ENCODE peak calls at places on chromosomes 11 and 22, in ten cellular contexts. One of them, this sample, is unnamed.

GRCh38 chr11:2118674-2119073 is 20.5 kb downstream of the IGF2 start:
- DNase-seq in posterior vena cava: no peak
- DNase-seq in nephron progenitor cell: no peak
- DNase-seq in NCI-H345: no peak
- DNase-seq in HEK293T: no peak
- DNase-seq in NCI-H446: no peak
- DNase-seq in NCI-H774: no peak
- DNase-seq in CD14-positive monocyte: no peak
- DNase-seq in left kidney: no peak
- DNase-seq in fibroblast of villous mesenchyme: no peak
- DNase-seq in this sample: no peak

GRCh38 chr11:93075782-93076181 is 106.3 kb downstream of the MTNR1B start:
- DNase-seq in posterior vena cava: no peak
- DNase-seq in nephron progenitor cell: no peak
- DNase-seq in NCI-H345: no peak
- DNase-seq in HEK293T: no peak
- DNase-seq in NCI-H446: no peak
- DNase-seq in NCI-H774: no peak
- DNase-seq in CD14-positive monocyte: no peak
- DNase-seq in left kidney: no peak
- DNase-seq in fibroblast of villous mesenchyme: no peak
- DNase-seq in this sample: no peak

GRCh38 chr11:108914981-108915380 is 250.1 kb downstream of the DDX10 start:
- DNase-seq in posterior vena cava: no peak
- DNase-seq in nephron progenitor cell: no peak
- DNase-seq in NCI-H345: no peak
- DNase-seq in HEK293T: no peak
- DNase-seq in NCI-H446: no peak
- DNase-seq in NCI-H774: no peak
- DNase-seq in CD14-positive monocyte: no peak
- DNase-seq in left kidney: no peak
- DNase-seq in fibroblast of villous mesenchyme: peak
- DNase-seq in this sample: peak

GRCh38 chr11:3015796-3016195 is 23.7 kb upstream of the NAP1L4 start:
- DNase-seq in posterior vena cava: no peak
- DNase-seq in nephron progenitor cell: no peak
- DNase-seq in NCI-H345: no peak
- DNase-seq in HEK293T: no peak
- DNase-seq in NCI-H446: no peak
- DNase-seq in NCI-H774: no peak
- DNase-seq in CD14-positive monocyte: no peak
- DNase-seq in left kidney: no peak
- DNase-seq in fibroblast of villous mesenchyme: no peak
- DNase-seq in this sample: no peak

GRCh38 chr11:103714246-103714645 is 322.2 kb upstream of the DDI1 start:
- DNase-seq in posterior vena cava: no peak
- DNase-seq in nephron progenitor cell: no peak
- DNase-seq in NCI-H345: no peak
- DNase-seq in HEK293T: no peak
- DNase-seq in NCI-H446: no peak
- DNase-seq in NCI-H774: no peak
- DNase-seq in CD14-positive monocyte: no peak
- DNase-seq in left kidney: no peak
- DNase-seq in fibroblast of villous mesenchyme: no peak
- DNase-seq in this sample: peak

GRCh38 chr11:130601141-130601540 is 152.7 kb downstream of the ADAMTS15 start:
- DNase-seq in posterior vena cava: peak
- DNase-seq in nephron progenitor cell: peak
- DNase-seq in NCI-H345: no peak
- DNase-seq in HEK293T: peak
- DNase-seq in NCI-H446: no peak
- DNase-seq in NCI-H774: no peak
- DNase-seq in CD14-positive monocyte: no peak
- DNase-seq in left kidney: peak
- DNase-seq in fibroblast of villous mesenchyme: peak
- DNase-seq in this sample: peak

GRCh38 chr11:33624082-33624481 is 76.5 kb downstream of the C11orf91 start:
- DNase-seq in posterior vena cava: no peak
- DNase-seq in nephron progenitor cell: no peak
- DNase-seq in NCI-H345: peak
- DNase-seq in HEK293T: no peak
- DNase-seq in NCI-H446: peak
- DNase-seq in NCI-H774: no peak
- DNase-seq in CD14-positive monocyte: no peak
- DNase-seq in left kidney: no peak
- DNase-seq in fibroblast of villous mesenchyme: no peak
- DNase-seq in this sample: no peak

GRCh38 chr11:67668191-67668551 is 6.3 kb downstream of the ALDH3B2 start:
- DNase-seq in posterior vena cava: peak
- DNase-seq in nephron progenitor cell: no peak
- DNase-seq in NCI-H345: no peak
- DNase-seq in HEK293T: no peak
- DNase-seq in NCI-H446: no peak
- DNase-seq in NCI-H774: no peak
- DNase-seq in CD14-positive monocyte: no peak
- DNase-seq in left kidney: no peak
- DNase-seq in fibroblast of villous mesenchyme: no peak
- DNase-seq in this sample: no peak

GRCh38 chr22:44109417-44109816 is 71.3 kb upstream of the PARVG start:
- DNase-seq in posterior vena cava: peak
- DNase-seq in nephron progenitor cell: no peak
- DNase-seq in NCI-H345: no peak
- DNase-seq in HEK293T: no peak
- DNase-seq in NCI-H446: no peak
- DNase-seq in NCI-H774: no peak
- DNase-seq in CD14-positive monocyte: no peak
- DNase-seq in left kidney: peak
- DNase-seq in fibroblast of villous mesenchyme: no peak
- DNase-seq in this sample: no peak

GRCh38 chr22:32237021-32237420 is 18.1 kb downstream of the SLC5A4 start:
- DNase-seq in posterior vena cava: no peak
- DNase-seq in nephron progenitor cell: no peak
- DNase-seq in NCI-H345: no peak
- DNase-seq in HEK293T: no peak
- DNase-seq in NCI-H446: no peak
- DNase-seq in NCI-H774: no peak
- DNase-seq in CD14-positive monocyte: no peak
- DNase-seq in left kidney: no peak
- DNase-seq in fibroblast of villous mesenchyme: no peak
- DNase-seq in this sample: no peak

GRCh38 chr11:97537407-97538150 is 1147.8 kb downstream of the JRKL start:
- DNase-seq in posterior vena cava: peak
- DNase-seq in nephron progenitor cell: peak
- DNase-seq in NCI-H345: no peak
- DNase-seq in HEK293T: no peak
- DNase-seq in NCI-H446: no peak
- DNase-seq in NCI-H774: no peak
- DNase-seq in CD14-positive monocyte: no peak
- DNase-seq in left kidney: no peak
- DNase-seq in fibroblast of villous mesenchyme: no peak
- DNase-seq in this sample: no peak

GRCh38 chr11:120649316-120649715 is 137.8 kb downstream of the GRIK4 start:
- DNase-seq in posterior vena cava: peak
- DNase-seq in nephron progenitor cell: no peak
- DNase-seq in NCI-H345: no peak
- DNase-seq in HEK293T: no peak
- DNase-seq in NCI-H446: no peak
- DNase-seq in NCI-H774: no peak
- DNase-seq in CD14-positive monocyte: no peak
- DNase-seq in left kidney: no peak
- DNase-seq in fibroblast of villous mesenchyme: no peak
- DNase-seq in this sample: no peak

GRCh38 chr11:34609850-34610249 is 11.0 kb upstream of the EHF start:
- DNase-seq in posterior vena cava: no peak
- DNase-seq in nephron progenitor cell: no peak
- DNase-seq in NCI-H345: no peak
- DNase-seq in HEK293T: no peak
- DNase-seq in NCI-H446: no peak
- DNase-seq in NCI-H774: no peak
- DNase-seq in CD14-positive monocyte: no peak
- DNase-seq in left kidney: no peak
- DNase-seq in fibroblast of villous mesenchyme: no peak
- DNase-seq in this sample: no peak

GRCh38 chr11:88332851-88333250 is 4.7 kb downstream of the CTSC start:
- DNase-seq in posterior vena cava: no peak
- DNase-seq in nephron progenitor cell: no peak
- DNase-seq in NCI-H345: no peak
- DNase-seq in HEK293T: no peak
- DNase-seq in NCI-H446: no peak
- DNase-seq in NCI-H774: no peak
- DNase-seq in CD14-positive monocyte: no peak
- DNase-seq in left kidney: no peak
- DNase-seq in fibroblast of villous mesenchyme: no peak
- DNase-seq in this sample: no peak

GRCh38 chr11:75028321-75029097 is 39.8 kb downstream of the NEU3 start:
- DNase-seq in posterior vena cava: no peak
- DNase-seq in nephron progenitor cell: no peak
- DNase-seq in NCI-H345: peak
- DNase-seq in HEK293T: no peak
- DNase-seq in NCI-H446: peak
- DNase-seq in NCI-H774: no peak
- DNase-seq in CD14-positive monocyte: no peak
- DNase-seq in left kidney: no peak
- DNase-seq in fibroblast of villous mesenchyme: peak
- DNase-seq in this sample: no peak

GRCh38 chr11:84194696-84195095 is 908.5 kb upstream of the CCDC90B start:
- DNase-seq in posterior vena cava: no peak
- DNase-seq in nephron progenitor cell: no peak
- DNase-seq in NCI-H345: no peak
- DNase-seq in HEK293T: no peak
- DNase-seq in NCI-H446: no peak
- DNase-seq in NCI-H774: no peak
- DNase-seq in CD14-positive monocyte: no peak
- DNase-seq in left kidney: no peak
- DNase-seq in fibroblast of villous mesenchyme: no peak
- DNase-seq in this sample: no peak

GRCh38 chr11:70367071-70367470 is 31.3 kb upstream of the CTTN start:
- DNase-seq in posterior vena cava: no peak
- DNase-seq in nephron progenitor cell: no peak
- DNase-seq in NCI-H345: no peak
- DNase-seq in HEK293T: no peak
- DNase-seq in NCI-H446: no peak
- DNase-seq in NCI-H774: no peak
- DNase-seq in CD14-positive monocyte: no peak
- DNase-seq in left kidney: peak
- DNase-seq in fibroblast of villous mesenchyme: peak
- DNase-seq in this sample: peak

GRCh38 chr22:27537481-27537891 is 264.1 kb downstream of the MN1 start:
- DNase-seq in posterior vena cava: no peak
- DNase-seq in nephron progenitor cell: peak
- DNase-seq in NCI-H345: no peak
- DNase-seq in HEK293T: no peak
- DNase-seq in NCI-H446: no peak
- DNase-seq in NCI-H774: no peak
- DNase-seq in CD14-positive monocyte: no peak
- DNase-seq in left kidney: peak
- DNase-seq in fibroblast of villous mesenchyme: peak
- DNase-seq in this sample: peak

GRCh38 chr11:65323813-65324212 is 9.1 kb downstream of the CDC42EP2 start:
- DNase-seq in posterior vena cava: no peak
- DNase-seq in nephron progenitor cell: no peak
- DNase-seq in NCI-H345: no peak
- DNase-seq in HEK293T: no peak
- DNase-seq in NCI-H446: no peak
- DNase-seq in NCI-H774: no peak
- DNase-seq in CD14-positive monocyte: no peak
- DNase-seq in left kidney: no peak
- DNase-seq in fibroblast of villous mesenchyme: no peak
- DNase-seq in this sample: no peak

GRCh38 chr11:68338041-68338800 is 25.8 kb downstream of the LRP5 start:
- DNase-seq in posterior vena cava: peak
- DNase-seq in nephron progenitor cell: no peak
- DNase-seq in NCI-H345: no peak
- DNase-seq in HEK293T: no peak
- DNase-seq in NCI-H446: peak
- DNase-seq in NCI-H774: no peak
- DNase-seq in CD14-positive monocyte: no peak
- DNase-seq in left kidney: no peak
- DNase-seq in fibroblast of villous mesenchyme: peak
- DNase-seq in this sample: no peak

GRCh38 chr11:116078101-116078561 is 573.9 kb upstream of the CADM1 start:
- DNase-seq in posterior vena cava: no peak
- DNase-seq in nephron progenitor cell: peak
- DNase-seq in NCI-H345: no peak
- DNase-seq in HEK293T: peak
- DNase-seq in NCI-H446: peak
- DNase-seq in NCI-H774: peak
- DNase-seq in CD14-positive monocyte: no peak
- DNase-seq in left kidney: peak
- DNase-seq in fibroblast of villous mesenchyme: no peak
- DNase-seq in this sample: no peak

GRCh38 chr11:12074529-12075195 is 35.7 kb upstream of the MICAL2 start:
- DNase-seq in posterior vena cava: no peak
- DNase-seq in nephron progenitor cell: no peak
- DNase-seq in NCI-H345: no peak
- DNase-seq in HEK293T: no peak
- DNase-seq in NCI-H446: no peak
- DNase-seq in NCI-H774: no peak
- DNase-seq in CD14-positive monocyte: no peak
- DNase-seq in left kidney: no peak
- DNase-seq in fibroblast of villous mesenchyme: peak
- DNase-seq in this sample: peak

GRCh38 chr22:38513063-38513462 is 7.0 kb upstream of the DDX17 start:
- DNase-seq in posterior vena cava: no peak
- DNase-seq in nephron progenitor cell: peak
- DNase-seq in NCI-H345: peak
- DNase-seq in HEK293T: peak
- DNase-seq in NCI-H446: no peak
- DNase-seq in NCI-H774: no peak
- DNase-seq in CD14-positive monocyte: no peak
- DNase-seq in left kidney: peak
- DNase-seq in fibroblast of villous mesenchyme: no peak
- DNase-seq in this sample: no peak

GRCh38 chr11:24585192-24585591 is 88.3 kb downstream of the LUZP2 start:
- DNase-seq in posterior vena cava: no peak
- DNase-seq in nephron progenitor cell: no peak
- DNase-seq in NCI-H345: no peak
- DNase-seq in HEK293T: no peak
- DNase-seq in NCI-H446: no peak
- DNase-seq in NCI-H774: no peak
- DNase-seq in CD14-positive monocyte: no peak
- DNase-seq in left kidney: no peak
- DNase-seq in fibroblast of villous mesenchyme: no peak
- DNase-seq in this sample: peak

GRCh38 chr22:29842172-29842571 is 4.1 kb upstream of the ASCC2 start:
- DNase-seq in posterior vena cava: no peak
- DNase-seq in nephron progenitor cell: no peak
- DNase-seq in NCI-H345: no peak
- DNase-seq in HEK293T: no peak
- DNase-seq in NCI-H446: no peak
- DNase-seq in NCI-H774: no peak
- DNase-seq in CD14-positive monocyte: no peak
- DNase-seq in left kidney: no peak
- DNase-seq in fibroblast of villous mesenchyme: no peak
- DNase-seq in this sample: no peak

GRCh38 chr11:117300301-117300700 is 9.2 kb downstream of the BACE1-AS start:
- DNase-seq in posterior vena cava: peak
- DNase-seq in nephron progenitor cell: peak
- DNase-seq in NCI-H345: no peak
- DNase-seq in HEK293T: no peak
- DNase-seq in NCI-H446: no peak
- DNase-seq in NCI-H774: no peak
- DNase-seq in CD14-positive monocyte: no peak
- DNase-seq in left kidney: peak
- DNase-seq in fibroblast of villous mesenchyme: peak
- DNase-seq in this sample: peak

GRCh38 chr22:19941365-19942070 is at the start of the genes COMT and TXNRD2:
- DNase-seq in posterior vena cava: peak
- DNase-seq in nephron progenitor cell: peak
- DNase-seq in NCI-H345: peak
- DNase-seq in HEK293T: peak
- DNase-seq in NCI-H446: peak
- DNase-seq in NCI-H774: peak
- DNase-seq in CD14-positive monocyte: peak
- DNase-seq in left kidney: peak
- DNase-seq in fibroblast of villous mesenchyme: peak
- DNase-seq in this sample: peak

GRCh38 chr11:92671081-92671480 is 298.4 kb upstream of the MTNR1B start:
- DNase-seq in posterior vena cava: no peak
- DNase-seq in nephron progenitor cell: no peak
- DNase-seq in NCI-H345: no peak
- DNase-seq in HEK293T: no peak
- DNase-seq in NCI-H446: no peak
- DNase-seq in NCI-H774: no peak
- DNase-seq in CD14-positive monocyte: no peak
- DNase-seq in left kidney: no peak
- DNase-seq in fibroblast of villous mesenchyme: no peak
- DNase-seq in this sample: no peak

This sample was measured in amniotic epithelial cell.